ENCODE peak calls at places on chromosomes 6 and 20, in ten cellular contexts. J is HCT116, W is breast epithelium, U is GM12878, D is upper lobe of left lung, Z is sigmoid colon, X is prostate gland, S is transverse colon, R is HepG2, I is spleen. H is an unnamed sample.

GRCh38 chr6:17393335-17394191 is at the start of gene CAP2:
- DNase-seq in Z (peak; percentile 93), R (peak; percentile 65), J (no peak), S (peak; percentile 62), X (peak; percentile 42), D (peak; percentile 88), W (peak; percentile 38), U (no peak), I (no peak), H (peak; percentile 28)

GRCh38 chr20:49557449-49557848 is 10.5 kb downstream of the PTGIS start:
- DNase-seq in J (no peak), I (no peak), Z (no peak), U (no peak), X (no peak), D (no peak), W (no peak), R (no peak), S (no peak), H (no peak)

GRCh38 chr20:25082498-25082873 is 545 bp upstream of the VSX1 start:
- DNase-seq in U (no peak), X (no peak), D (no peak), J (no peak), S (no peak), W (peak; percentile 15), I (no peak), Z (no peak), R (no peak), H (no peak)

GRCh38 chr6:159513074-159513473 is 180.0 kb downstream of the SOD2 start:
- DNase-seq in Z (no peak), S (no peak), W (no peak), U (no peak), I (no peak), J (no peak), R (no peak), X (no peak), D (no peak), H (no peak)

GRCh38 chr6:36737043-36737785 is 39.6 kb downstream of the RAB44 start:
- DNase-seq in Z (no peak), J (no peak), X (no peak), W (no peak), U (no peak), D (peak; percentile 78), S (no peak), R (no peak), I (no peak), H (no peak)

GRCh38 chr6:145904878-145905277 is 59.3 kb downstream of the SHPRH start:
- DNase-seq in D (no peak), Z (no peak), J (no peak), I (no peak), S (peak; percentile 12), U (no peak), X (no peak), W (no peak), R (no peak), H (no peak)

GRCh38 chr6:156425374-156425773 is 351.8 kb upstream of the ARID1B start:
- DNase-seq in X (no peak), D (no peak), I (no peak), Z (no peak), U (no peak), R (no peak), S (no peak), J (no peak), W (no peak), H (no peak)

GRCh38 chr6:115901896-115902295 is 158.8 kb downstream of the FRK start:
- DNase-seq in X (no peak), S (no peak), Z (no peak), R (no peak), W (no peak), J (no peak), U (no peak), I (no peak), D (no peak), H (no peak)

GRCh38 chr6:45965787-45966186 is 49.9 kb downstream of the CLIC5 start:
- DNase-seq in R (no peak), I (no peak), W (no peak), X (no peak), S (no peak), U (no peak), Z (no peak), D (no peak), J (no peak), H (no peak)

GRCh38 chr6:47529734-47530133 is 52.1 kb downstream of the CD2AP start:
- DNase-seq in I (no peak), W (no peak), U (no peak), X (no peak), S (no peak), R (no peak), J (no peak), Z (no peak), D (no peak), H (no peak)

GRCh38 chr6:134816780-134817179 is 133.1 kb downstream of the ALDH8A1 start:
- DNase-seq in J (no peak), S (no peak), W (no peak), R (no peak), Z (no peak), X (no peak), U (no peak), I (no peak), D (no peak), H (no peak)

GRCh38 chr6:89404512-89404911 is 7.6 kb downstream of the RRAGD start:
- DNase-seq in S (no peak), J (no peak), D (no peak), I (no peak), X (no peak), W (no peak), R (no peak), U (no peak), Z (no peak), H (no peak)

GRCh38 chr20:47265984-47266383 is 90.5 kb downstream of the ZMYND8 start:
- DNase-seq in S (no peak), X (no peak), Z (no peak), I (no peak), J (no peak), W (no peak), R (no peak), D (no peak), U (no peak), H (no peak)

DNA sequence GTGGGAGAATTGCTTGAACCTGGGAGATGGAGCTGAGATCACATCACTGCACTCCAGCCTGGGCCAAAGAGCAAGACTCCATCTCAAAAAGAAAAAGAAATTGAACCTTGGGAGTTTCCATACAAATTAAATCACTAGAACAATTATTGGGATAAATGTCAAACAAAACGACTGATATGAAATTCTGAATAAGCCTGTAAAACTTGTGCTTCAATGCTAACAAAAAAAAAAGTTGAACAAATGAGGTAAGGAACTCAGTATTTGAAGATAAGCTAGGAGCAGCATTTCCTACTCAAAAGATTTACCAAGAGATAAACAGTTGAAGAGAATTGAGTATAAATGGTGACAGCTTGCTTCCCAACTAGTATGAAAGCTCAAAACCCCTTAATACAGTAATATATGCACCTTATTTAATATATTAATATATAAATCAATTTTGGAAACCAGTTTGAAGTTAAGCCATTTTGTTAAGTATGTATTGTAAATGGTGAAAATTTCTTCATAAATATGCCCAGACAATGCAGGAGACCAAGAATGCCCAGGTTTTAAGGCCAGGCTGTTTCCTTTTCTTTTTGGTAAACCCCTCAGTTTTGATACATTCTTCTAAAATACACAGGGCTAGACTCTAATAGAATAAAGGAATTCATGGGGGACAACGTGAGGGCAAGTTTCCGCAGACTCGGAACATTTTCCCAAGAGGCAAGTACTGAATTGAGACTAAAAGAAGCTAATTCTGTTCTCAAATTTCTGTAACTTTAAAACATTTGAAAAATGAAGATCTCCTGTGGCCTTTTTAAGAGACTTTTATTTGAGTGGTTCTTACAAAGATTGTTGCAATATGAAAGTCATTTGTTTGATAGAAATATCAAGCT is 3.9 kb downstream of the ROMO1 start:
- DNase-seq in D (no peak), W (no peak), R (no peak), I (no peak), U (no peak), X (no peak), Z (no peak), S (no peak), J (no peak), H (no peak)
- TF ChIP-seq POLR2A in D (no peak), W (no peak), R (peak; percentile 9), I (no peak), U (no peak), X (no peak), Z (no peak), S (no peak), J (no peak), H (no peak)

GRCh38 chr6:40543776-40544175 is 43.4 kb downstream of the LRFN2 start:
- DNase-seq in J (no peak), W (no peak), Z (peak; percentile 30), R (no peak), X (no peak), D (no peak), U (no peak), I (peak; percentile 76), S (no peak), H (no peak)
- TF ChIP-seq POLR2AphosphoS5 in J (no peak), W (no peak), Z (no peak), R (no peak), X (no peak), D (no peak), U (no peak), I (peak; percentile 81), S (no peak), H (no peak)

DNA sequence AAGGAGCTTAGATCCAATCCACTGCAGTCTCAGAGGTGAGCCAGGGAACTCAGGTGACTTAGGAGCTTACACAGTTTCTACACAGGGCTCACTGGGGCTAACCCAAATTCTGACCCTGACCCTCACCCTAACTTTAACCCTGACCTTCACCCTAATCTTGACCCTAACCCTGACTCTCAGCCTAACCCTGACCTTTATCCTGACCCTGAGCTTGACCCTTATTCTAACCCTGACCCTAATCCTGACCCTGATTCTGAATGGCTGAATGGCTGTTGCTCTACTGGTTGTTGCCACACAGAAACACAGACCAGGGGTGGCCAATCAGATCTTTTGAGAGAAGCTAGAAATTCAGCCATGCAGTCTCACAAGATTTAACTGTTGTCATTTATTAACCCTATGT is 180.1 kb downstream of the TSHZ2 start:
- DNase-seq in Z (no peak), I (no peak), X (no peak), W (no peak), S (no peak), U (no peak), D (no peak), R (no peak), J (no peak), H (no peak)
- H3K4me3 ChIP-seq in Z (no peak overlapping the region), I (no peak overlapping the region), X (no peak overlapping the region), W (no peak overlapping the region), S (no peak overlapping the region), U (no peak overlapping the region), D (no peak overlapping the region), R (no peak overlapping the region), J (no peak overlapping the region), H (no peak overlapping the region)

DNA sequence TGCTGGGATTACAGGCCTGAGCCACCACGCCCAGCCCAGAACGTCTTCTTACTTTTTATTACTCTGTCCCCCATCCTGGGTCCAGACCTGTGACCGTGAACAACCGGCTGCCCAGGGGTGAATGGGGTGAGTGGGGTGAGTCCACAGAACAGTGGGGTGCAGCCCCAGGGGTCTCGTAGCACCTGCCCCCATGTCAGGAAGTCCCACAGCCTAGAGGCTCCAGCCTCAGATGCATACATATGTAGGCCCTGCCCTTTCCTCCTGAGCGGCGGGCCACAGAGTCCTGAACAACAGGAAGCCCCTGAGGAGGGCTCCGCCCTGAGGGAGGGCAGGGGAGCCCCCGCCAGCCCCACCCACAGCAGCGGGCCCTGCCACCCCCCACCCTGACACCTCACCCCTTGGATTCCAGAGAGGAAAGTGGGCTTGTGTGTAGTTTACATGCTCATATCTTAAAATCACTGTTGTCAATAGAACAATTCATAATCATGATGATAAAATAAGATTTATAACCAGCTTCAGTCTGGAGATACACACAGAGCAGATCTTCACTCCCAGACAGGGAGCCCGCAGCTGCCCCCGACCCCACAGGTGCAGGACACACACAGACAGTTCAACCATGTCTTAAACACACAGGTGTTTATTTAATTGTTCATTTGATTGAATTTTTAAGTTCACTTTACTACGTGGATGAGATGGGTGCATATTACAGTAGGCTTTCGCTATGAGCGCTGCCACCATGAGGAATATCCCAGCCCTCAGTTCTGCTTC is 12.4 kb upstream of the GMEB2 start:
- DNase-seq in W (no peak), D (no peak), R (no peak), X (no peak), U (no peak), J (no peak), S (peak; percentile 59), I (peak; percentile 97), Z (no peak), H (peak; percentile 43)
- TF ChIP-seq POLR2A in W (no peak), D (no peak), R (no peak), X (no peak), U (peak; percentile 67), J (no peak), S (peak; percentile 48), I (no peak), Z (no peak), H (no peak)

H was measured in stomach.